ENCODE peak calls at places on chromosomes 7 and 10, in eight cellular contexts. C is nephron progenitor cell; W is H1; D is astrocyte of the cerebellum; P is CD8-positive, alpha-beta T cell; Z is heart left ventricle; E is mesothelial cell of epicardium; Q is hepatocyte. J is an unnamed sample.

GRCh38 chr7:101717986-101718746 is 89.1 kb upstream of the MYL10 start:
- DNase-seq in W (no peak), E (peak; percentile 48), Z (no peak), Q (peak; percentile 80), P (no peak), D (no peak), C (no peak), J (no peak)

GRCh38 chr7:118185163-118185860 is 1.3 kb downstream of the LSM8 start:
- DNase-seq in W (no peak), Q (no peak), P (no peak), C (no peak), Z (no peak), D (no peak), E (no peak), J (no peak)

GRCh38 chr7:64907641-64908326 is 4.7 kb downstream of the ZNF273 start:
- DNase-seq in C (no peak), W (no peak), D (peak; percentile 2), E (no peak), Q (no peak), Z (no peak), P (no peak), J (no peak)

GRCh38 chr7:147635288-147635687 is 955.3 kb upstream of the C7orf33 start:
- DNase-seq in Z (no peak), D (no peak), P (no peak), E (no peak), C (no peak), Q (no peak), W (no peak), J (no peak)

GRCh38 chr10:89789188-89789587 is 87.8 kb downstream of the KIF20B start:
- DNase-seq in P (no peak), Q (no peak), W (no peak), D (no peak), C (no peak), E (no peak), Z (no peak), J (no peak)

GRCh38 chr7:132117181-132117580 is 459.1 kb downstream of the PLXNA4 start:
- DNase-seq in Z (no peak), E (no peak), P (no peak), Q (peak; percentile 27), D (peak; percentile 12), C (no peak), W (no peak), J (no peak)

GRCh38 chr7:64098-64521 is 128.3 kb upstream of the FAM20C start:
- DNase-seq in W (no peak), E (peak; percentile 68), C (peak; percentile 52), P (no peak), Q (peak; percentile 81), D (peak; percentile 58), Z (peak; percentile 59), J (no peak)

GRCh38 chr7:51013861-51014511 is 231.3 kb upstream of the GRB10 start:
- DNase-seq in Z (peak; percentile 15), P (no peak), C (no peak), W (no peak), D (no peak), Q (no peak), E (no peak), J (no peak)

GRCh38 chr10:31963598-31963980 is 35.0 kb upstream of the ARHGAP12 start:
- DNase-seq in W (no peak), Q (no peak), D (no peak), C (no peak), Z (no peak), P (no peak), E (no peak), J (no peak)

GRCh38 chr7:26151650-26151952 is 397 bp upstream of the NFE2L3 start:
- DNase-seq in W (no peak), E (no peak), P (no peak), D (no peak), Z (no peak), Q (no peak), C (no peak), J (no peak)

GRCh38 chr7:26151096-26151495 is 902 bp upstream of the NFE2L3 start:
- DNase-seq in P (no peak), Q (no peak), C (no peak), Z (no peak), D (no peak), W (no peak), E (no peak), J (no peak)

GRCh38 chr7:26153823-26154783 is 2.1 kb downstream of the NFE2L3 start:
- DNase-seq in Z (peak; percentile 35), C (no peak), E (no peak), W (peak; percentile 83), P (no peak), D (no peak), Q (no peak), J (no peak)

GRCh38 chr7:26151953-26152781 is at the start of gene NFE2L3:
- DNase-seq in Q (peak; percentile 89), W (no peak), E (peak; percentile 73), D (peak; percentile 18), C (peak; percentile 78), Z (peak; percentile 73), P (peak; percentile 73), J (peak; percentile 63)

DNA sequence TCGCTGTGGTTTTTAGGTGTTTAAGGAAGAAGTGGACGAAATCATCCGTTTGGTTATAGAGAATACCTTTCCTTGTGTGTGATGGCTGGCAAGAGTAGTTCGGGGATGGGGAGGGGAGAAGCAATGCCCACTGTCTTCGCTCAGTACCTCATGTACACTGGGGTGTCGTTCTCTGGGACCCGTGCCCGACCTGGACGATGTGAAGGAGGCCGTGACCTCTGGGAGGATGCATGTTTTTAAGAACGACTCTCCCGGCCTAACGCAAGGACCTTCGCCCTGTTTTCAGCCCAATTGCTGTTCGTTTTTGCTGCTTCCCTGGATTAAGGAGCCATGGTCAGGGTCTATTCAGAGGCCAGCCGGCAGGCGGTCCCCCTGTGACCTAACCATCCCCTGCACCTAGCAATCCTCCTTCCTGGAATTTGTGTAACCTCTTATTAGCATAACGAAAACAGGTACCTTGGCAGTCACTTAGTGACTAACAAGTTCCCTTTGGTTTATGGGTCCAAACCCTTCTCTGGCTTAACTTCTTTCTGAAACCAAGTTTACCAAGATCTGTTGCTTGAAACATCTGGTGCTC is 1.3 kb downstream of the NFE2L3 start:
- DNase-seq in Z (no peak), P (no peak), E (no peak), W (no peak), Q (no peak), C (peak; percentile 8), D (no peak), J (no peak)
- TF ChIP-seq CTCF in Z (no peak), P (no peak), E (no peak), W (no peak), Q (no peak), C (no peak), D (no peak), J (peak; percentile 22)

DNA sequence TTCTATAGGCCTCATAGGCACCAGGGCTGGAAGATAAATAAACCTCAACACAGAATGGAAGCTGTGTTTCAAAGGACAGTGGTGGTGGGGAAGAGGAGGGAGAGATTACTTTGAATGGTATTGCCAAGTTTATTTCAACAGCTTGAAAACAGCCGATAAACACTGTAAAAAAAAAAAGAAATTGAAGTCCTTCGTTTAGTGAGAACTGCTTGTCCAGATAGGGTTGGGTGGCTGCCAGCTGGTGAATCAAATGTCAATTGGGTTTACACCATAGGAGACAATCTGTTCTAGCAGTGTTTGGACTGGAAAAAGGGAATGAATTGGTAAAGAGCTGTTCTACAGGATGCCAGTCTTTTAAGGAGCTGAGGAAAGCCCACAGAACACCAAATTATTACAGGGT is 254.8 kb downstream of the PHF14 start:
- DNase-seq in P (no peak), W (no peak), Z (peak; percentile 76), Q (no peak), E (no peak), C (no peak), D (no peak), J (no peak)
- TF ChIP-seq CTCF in P (no peak), W (no peak), Z (no peak), Q (no peak), E (no peak), C (no peak), D (no peak), J (no peak)

DNA sequence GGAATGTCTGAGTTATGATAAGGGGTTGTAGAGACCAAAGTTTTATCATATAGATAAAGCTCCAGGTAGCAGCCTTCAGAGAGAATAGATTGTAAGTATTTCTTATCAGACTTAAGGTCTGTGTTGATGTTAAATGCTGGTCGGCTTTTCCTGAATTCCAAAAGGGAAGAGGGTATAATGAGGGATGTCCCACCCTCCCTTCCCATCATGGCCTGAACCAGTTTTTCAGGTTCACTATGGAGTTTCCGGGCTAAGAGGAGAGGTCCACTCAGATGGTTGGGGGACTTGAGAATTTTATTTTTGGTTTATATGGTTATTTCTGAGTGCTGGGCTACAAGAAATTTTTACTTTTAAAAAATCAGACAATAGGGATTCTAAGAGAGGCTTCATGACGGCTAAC is 45.2 kb downstream of the HERPUD2 start:
- DNase-seq in C (no peak), W (no peak), E (no peak), Z (no peak), D (no peak), P (no peak), Q (no peak), J (no peak)
- TF ChIP-seq CTCF in C (no peak), W (no peak), E (no peak), Z (no peak), D (no peak), P (no peak), Q (no peak), J (no peak)

GRCh38 chr7:31763548-31763947 is 76.5 kb downstream of the PPP1R17 start:
- DNase-seq in Z (no peak), D (no peak), Q (no peak), E (no peak), P (no peak), C (no peak), W (no peak), J (no peak)
- TF ChIP-seq CTCF in Z (peak; percentile 7), D (no peak), Q (no peak), E (peak; percentile 42), P (no peak), C (peak; percentile 33), W (no peak), J (peak; percentile 39)